ENCODE peak calls at places on chromosomes 13 and 19, in four cellular contexts. A is IMR-90, H is K562, B is GM12878. K is an unnamed sample.

GRCh38 chr19:50719566-50719965 is at the start of gene SHANK1:
- DNase-seq in A (peak; percentile 17), H (peak; percentile 75), B (no peak), K (no peak)

GRCh38 chr13:23770428-23770827 is 118.8 kb downstream of the MIPEP start:
- DNase-seq in A (no peak), H (no peak), B (no peak), K (no peak)

GRCh38 chr13:36915106-36915505 is 4.9 kb downstream of the SMAD9 start:
- DNase-seq in A (no peak), H (no peak), B (no peak), K (no peak)

GRCh38 chr13:65032825-65033224 is 2197.3 kb downstream of the PCDH9 start:
- DNase-seq in A (no peak), H (no peak), B (no peak), K (no peak)

GRCh38 chr13:44806841-44807240 is 182.4 kb downstream of the NUFIP1 start:
- DNase-seq in A (no peak), H (no peak), B (no peak), K (no peak)

GRCh38 chr13:106104281-106104901 is 431.1 kb downstream of the EFNB2 start:
- DNase-seq in A (peak; percentile 91), H (no peak), B (no peak), K (peak; percentile 79)

GRCh38 chr13:113836917-113837553 is 26.8 kb downstream of the GAS6 start:
- DNase-seq in A (peak; percentile 85), H (no peak), B (no peak), K (peak; percentile 92)

GRCh38 chr19:32336259-32337111 is 8.9 kb upstream of the ZNF507 start:
- DNase-seq in A (peak; percentile 59), H (no peak), B (no peak), K (no peak)

GRCh38 chr13:21945195-21945594 is 274.3 kb downstream of the FGF9 start:
- DNase-seq in A (no peak), H (no peak), B (no peak), K (no peak)

GRCh38 chr19:11485245-11485837 is 4.5 kb upstream of the ELAVL3 start:
- DNase-seq in A (no peak), H (peak; percentile 9), B (no peak), K (no peak)

GRCh38 chr19:41265376-41266153 is 1.4 kb downstream of the HNRNPUL1 start:
- DNase-seq in A (peak; percentile 37), H (peak; percentile 22), B (no peak), K (peak; percentile 74)

GRCh38 chr13:23987331-23987730 is 90.0 kb upstream of the C1QTNF9B start:
- DNase-seq in A (peak; percentile 84), H (no peak), B (no peak), K (no peak)

GRCh38 chr13:19864339-19865309 is 1.2 kb upstream of the ZMYM5 start:
- DNase-seq in A (peak; percentile 9), H (peak; percentile 17), B (no peak), K (peak; percentile 55)

GRCh38 chr13:102763745-102764144 is 9.8 kb downstream of the TEX30 start:
- DNase-seq in A (no peak), H (no peak), B (no peak), K (no peak)

GRCh38 chr19:12112238-12112637 is 27.9 kb downstream of the ZNF20 start:
- DNase-seq in A (no peak), H (no peak), B (no peak), K (no peak)

GRCh38 chr13:73367886-73368285 is 309.1 kb downstream of the KLF5 start:
- DNase-seq in A (no peak), H (no peak), B (no peak), K (no peak)

GRCh38 chr13:23956106-23956505 is 58.8 kb upstream of the C1QTNF9B start:
- DNase-seq in A (peak; percentile 55), H (no peak), B (no peak), K (peak; percentile 33)

GRCh38 chr13:32791545-32792172 is 205.4 kb downstream of the PDS5B start:
- DNase-seq in A (peak; percentile 35), H (no peak), B (peak; percentile 62), K (peak; percentile 2)

GRCh38 chr13:23470706-23471610 is 37.5 kb upstream of the SACS start:
- DNase-seq in A (no peak), H (no peak), B (no peak), K (no peak)

GRCh38 chr19:49570997-49571676 is 9.2 kb downstream of the NOSIP start:
- DNase-seq in A (no peak), H (no peak), B (no peak), K (no peak)
- TF ChIP-seq ELK1 in A (no peak), H (no peak), B (no peak), K (no peak)

GRCh38 chr19:18203408-18203862 is 407 bp downstream of the RAB3A start:
- DNase-seq in A (no peak), H (peak; percentile 46), B (no peak), K (no peak)
- TF ChIP-seq ELK1 in A (no peak), H (no peak), B (no peak), K (no peak)

GRCh38 chr13:83621765-83622421 is 260.4 kb downstream of the SLITRK1 start:
- DNase-seq in A (no peak), H (no peak), B (no peak), K (no peak)

GRCh38 chr13:83618966-83619365 is 263.3 kb downstream of the SLITRK1 start:
- DNase-seq in A (no peak), H (no peak), B (no peak), K (no peak)

GRCh38 chr13:83622422-83622784 is 259.9 kb downstream of the SLITRK1 start:
- DNase-seq in A (peak; percentile 28), H (no peak), B (no peak), K (no peak)

DNA sequence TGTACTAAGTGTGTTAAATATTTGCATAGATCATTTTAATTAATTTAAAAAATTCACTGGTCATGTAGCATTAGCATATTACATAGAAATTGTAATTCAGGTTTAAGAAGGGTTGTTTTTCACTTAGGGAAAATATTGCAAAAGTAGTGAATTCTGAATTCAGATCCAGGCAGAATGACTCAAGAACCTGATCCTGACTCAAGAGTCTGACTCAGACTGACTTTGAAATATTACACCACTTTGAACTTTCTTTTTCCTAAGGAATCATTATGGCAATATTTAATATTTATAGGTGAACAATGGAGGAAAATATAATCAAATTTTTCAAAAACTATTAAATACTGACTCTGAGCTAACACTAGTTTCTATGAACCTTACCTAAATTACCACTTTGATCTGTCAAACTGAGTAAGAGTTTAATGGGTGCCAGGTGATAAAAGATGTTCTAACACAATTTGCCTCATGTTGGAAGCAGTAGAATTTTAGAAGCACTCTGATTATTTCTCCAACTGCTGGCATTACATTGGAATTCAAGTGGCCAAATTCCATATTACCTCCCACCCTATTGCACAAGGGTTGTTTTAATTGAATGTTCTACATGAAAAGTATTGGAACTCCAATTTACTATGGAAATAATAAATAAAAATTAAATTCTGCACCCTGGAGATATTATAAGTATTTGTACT is 261.6 kb downstream of the SLITRK1 start:
- DNase-seq in A (peak; percentile 19), H (no peak), B (no peak), K (no peak)
- TF ChIP-seq ELK1 in A (no peak), H (no peak), B (no peak), K (no peak)

GRCh38 chr13:99193152-99193551 is 7.5 kb upstream of the UBAC2 start:
- DNase-seq in A (no peak), H (no peak), B (no peak), K (no peak)

GRCh38 chr13:99198630-99199029 is 2.0 kb upstream of the UBAC2 start:
- DNase-seq in A (no peak), H (no peak), B (no peak), K (no peak)

GRCh38 chr13:99199541-99200432 is 867 bp upstream of the UBAC2 start:
- DNase-seq in A (no peak), H (peak; percentile 67), B (no peak), K (peak; percentile 10)

GRCh38 chr13:99197257-99197651 is 3.4 kb upstream of the UBAC2 start:
- DNase-seq in A (no peak), H (no peak), B (no peak), K (no peak)

DNA sequence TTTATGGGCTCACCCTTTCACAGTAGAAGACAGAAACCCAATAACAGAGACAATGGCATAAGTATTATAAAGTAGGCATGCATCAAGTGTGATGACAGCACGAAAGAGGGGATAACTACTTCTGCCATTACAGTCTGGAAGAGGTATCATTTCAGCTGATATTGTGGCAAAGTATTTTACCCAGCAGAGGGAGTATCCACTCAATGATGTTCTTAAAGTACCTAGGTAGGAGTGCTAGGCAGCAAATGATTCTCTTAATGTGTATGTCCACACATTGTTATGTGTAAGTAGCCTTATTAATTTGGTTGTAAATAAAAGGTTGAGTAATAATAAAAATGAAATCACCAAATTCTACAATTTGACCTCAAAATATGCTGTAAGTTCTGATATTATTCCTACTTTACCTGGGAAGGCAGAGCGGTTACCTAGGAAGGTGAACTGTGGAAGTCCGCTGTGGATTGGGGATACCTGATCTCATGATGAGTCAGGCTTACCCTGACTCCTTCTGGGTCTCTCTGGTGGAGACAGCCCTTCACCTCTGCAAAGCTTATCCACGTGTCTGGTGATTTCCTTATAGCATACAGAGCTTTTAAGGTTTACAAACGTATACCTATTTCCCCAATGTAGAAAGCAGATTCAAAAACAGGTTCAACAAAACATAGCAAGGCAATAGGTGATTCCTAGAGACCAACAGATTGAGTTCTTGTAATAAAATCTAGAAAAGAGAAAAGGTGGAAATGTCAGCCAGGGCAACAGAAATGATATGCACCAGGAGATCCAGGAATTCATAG is 4.0 kb upstream of the UBAC2 start:
- DNase-seq in A (no peak), H (no peak), B (no peak), K (no peak)
- TF ChIP-seq ELK1 in A (no peak), H (no peak), B (no peak), K (no peak)

GRCh38 chr13:27797228-27797624 is 4.9 kb downstream of the GSX1 start:
- DNase-seq in A (peak; percentile 30), H (no peak), B (no peak), K (peak; percentile 40)
- TF ChIP-seq ELK1 in A (no peak), H (no peak), B (no peak), K (no peak)

GRCh38 chr13:110425444-110425780 is 118.3 kb downstream of the COL4A2 start:
- DNase-seq in A (peak; percentile 96), H (no peak), B (no peak), K (no peak)

GRCh38 chr13:110428281-110428680 is 121.2 kb downstream of the COL4A2 start:
- DNase-seq in A (no peak), H (peak; percentile 13), B (no peak), K (no peak)

GRCh38 chr13:110424596-110425443 is 117.7 kb downstream of the COL4A2 start:
- DNase-seq in A (peak; percentile 68), H (no peak), B (no peak), K (no peak)

GRCh38 chr13:110423689-110424302 is 116.7 kb downstream of the COL4A2 start:
- DNase-seq in A (no peak), H (no peak), B (no peak), K (no peak)

DNA sequence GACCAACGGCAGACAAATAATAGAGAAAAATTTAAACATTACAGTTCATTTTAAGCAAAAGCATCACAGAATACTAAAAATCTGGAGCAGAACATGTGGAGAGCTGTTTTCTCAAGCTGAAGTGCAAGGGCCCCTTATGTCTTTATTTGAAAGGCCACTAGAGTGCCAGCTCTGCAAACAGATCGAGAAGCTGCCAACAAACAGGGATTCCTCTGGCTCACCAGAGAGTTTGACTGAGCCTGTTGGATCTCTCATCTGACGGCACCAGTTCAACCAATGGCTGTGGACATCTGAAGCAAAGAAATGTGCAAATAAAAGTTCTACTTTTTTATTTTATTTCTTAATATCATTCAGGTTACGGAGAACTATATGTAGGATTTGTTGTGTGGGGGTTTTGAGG is 119.7 kb downstream of the COL4A2 start:
- DNase-seq in A (no peak), H (no peak), B (no peak), K (no peak)
- TF ChIP-seq ELK1 in A (no peak), H (no peak), B (no peak), K (no peak)

K was measured in A549.